ENCODE peak calls at places on chromosomes 16 and 17, in ten cellular contexts. R, X, O, P, J, U, V, W, D and A are unnamed samples. For H3K9me2, the result is how much of the 10 kb centered on the place peaks cover.

GRCh38 chr16:19776147-19776546 is 58.1 kb downstream of the IQCK start:
- DNase-seq in R (no peak), X (no peak), O (no peak), P (no peak), J (no peak), U (peak), V (no peak), W (no peak), D (no peak), A (no peak)

GRCh38 chr16:4544483-4544882 is 5.9 kb upstream of the CDIP1 start:
- DNase-seq in R (no peak), X (no peak), O (no peak), P (no peak), J (peak), U (no peak), V (no peak), W (no peak), D (no peak), A (no peak)

GRCh38 chr17:60598001-60598736 is 1.8 kb upstream of the PPM1D start:
- DNase-seq in R (no peak), X (no peak), O (no peak), P (no peak), J (no peak), U (no peak), V (no peak), W (no peak), D (no peak), A (no peak)

GRCh38 chr17:42804918-42805367 is 6.3 kb downstream of the CNTD1 start:
- DNase-seq in R (no peak), X (no peak), O (peak), P (no peak), J (no peak), U (no peak), V (no peak), W (no peak), D (no peak), A (peak)

GRCh38 chr17:1890758-1891450 is 61.1 kb downstream of the RPA1 start:
- DNase-seq in R (no peak), X (no peak), O (no peak), P (no peak), J (no peak), U (no peak), V (no peak), W (no peak), D (no peak), A (no peak)

GRCh38 chr17:40480501-40481003 is 20.9 kb downstream of the TNS4 start:
- DNase-seq in R (peak), X (no peak), O (no peak), P (peak), J (no peak), U (no peak), V (no peak), W (no peak), D (peak), A (peak)

GRCh38 chr17:29176500-29177351 is 3.5 kb downstream of the MYO18A start:
- DNase-seq in R (peak), X (peak), O (peak), P (peak), J (peak), U (peak), V (no peak), W (peak), D (peak), A (peak)

GRCh38 chr17:73492125-73492801 is 152.0 kb downstream of the SDK2 start:
- DNase-seq in R (no peak), X (no peak), O (no peak), P (no peak), J (no peak), U (no peak), V (no peak), W (no peak), D (no peak), A (no peak)

GRCh38 chr17:17877548-17878358 is 41.0 kb upstream of the SREBF1 start:
- DNase-seq in R (peak), X (peak), O (no peak), P (peak), J (no peak), U (no peak), V (no peak), W (peak), D (no peak), A (no peak)

GRCh38 chr17:42347198-42347597 is 41.0 kb downstream of the STAT3 start:
- DNase-seq in R (no peak), X (no peak), O (peak), P (peak), J (no peak), U (no peak), V (peak), W (peak), D (no peak), A (no peak)

GRCh38 chr16:47144559-47144877 is 773 bp upstream of the NETO2 start:
- DNase-seq in R (no peak), X (no peak), O (no peak), P (no peak), J (no peak), U (no peak), V (no peak), W (no peak), D (no peak), A (no peak)
- H2AFZ ChIP-seq in R (peak), X (peak), O (peak), P (peak), J (peak), U (peak), V (no peak), W (peak), D (no peak), A (peak)

GRCh38 chr16:67403976-67404555 is 10.8 kb upstream of the TPPP3 start:
- DNase-seq in R (no peak), X (no peak), O (no peak), P (no peak), J (no peak), U (no peak), V (no peak), W (no peak), D (no peak), A (no peak)

GRCh38 chr16:67404740-67405226 is 11.5 kb upstream of the TPPP3 start:
- DNase-seq in R (peak), X (no peak), O (peak), P (no peak), J (no peak), U (no peak), V (peak), W (no peak), D (no peak), A (peak)

GRCh38 chr16:67406111-67406593 is 10.1 kb downstream of the ZDHHC1 start:
- DNase-seq in R (no peak), X (no peak), O (no peak), P (peak), J (no peak), U (no peak), V (no peak), W (no peak), D (no peak), A (no peak)

GRCh38 chr16:67406628-67407027 is 9.6 kb downstream of the ZDHHC1 start:
- DNase-seq in R (no peak), X (no peak), O (no peak), P (peak), J (no peak), U (no peak), V (no peak), W (peak), D (no peak), A (peak)

GRCh38 chr16:67405336-67405735 is 10.9 kb downstream of the ZDHHC1 start:
- DNase-seq in R (no peak), X (no peak), O (no peak), P (no peak), J (no peak), U (no peak), V (no peak), W (no peak), D (no peak), A (no peak)
- H3K9me2 ChIP-seq in R (under half), X (under half), O (under half), P (under half), J (under half), U (under half), V (under half), W (under half), D (under half), A (under half)

GRCh38 chr16:87924937-87925670 is 11.2 kb downstream of the CA5A start:
- DNase-seq in R (no peak), X (no peak), O (peak), P (no peak), J (no peak), U (no peak), V (no peak), W (no peak), D (no peak), A (peak)

GRCh38 chr16:87927195-87927562 is 9.2 kb downstream of the CA5A start:
- DNase-seq in R (no peak), X (peak), O (no peak), P (no peak), J (no peak), U (no peak), V (no peak), W (no peak), D (no peak), A (no peak)

GRCh38 chr16:87929986-87930385 is 6.3 kb downstream of the CA5A start:
- DNase-seq in R (no peak), X (no peak), O (no peak), P (no peak), J (no peak), U (no peak), V (no peak), W (no peak), D (no peak), A (no peak)

GRCh38 chr16:87924041-87924851 is 12.1 kb downstream of the CA5A start:
- DNase-seq in R (no peak), X (no peak), O (no peak), P (no peak), J (peak), U (no peak), V (no peak), W (no peak), D (no peak), A (no peak)

GRCh38 chr16:87926246-87927194 is 9.8 kb downstream of the CA5A start:
- DNase-seq in R (no peak), X (no peak), O (no peak), P (no peak), J (no peak), U (no peak), V (no peak), W (no peak), D (no peak), A (no peak)
- H2AFZ ChIP-seq in R (no peak), X (no peak), O (no peak), P (no peak), J (no peak), U (no peak), V (no peak), W (no peak), D (no peak), A (no peak)

GRCh38 chr16:73390936-73391335 is 343.0 kb upstream of the ZFHX3 start:
- DNase-seq in R (no peak), X (no peak), O (no peak), P (peak), J (no peak), U (no peak), V (no peak), W (no peak), D (no peak), A (peak)
- H3K9me2 ChIP-seq in R (under half), X (under half), O (under half), P (under half), J (under half), U (under half), V (under half), W (under half), D (under half), A (under half)

GRCh38 chr17:77110006-77110374 is 30.8 kb upstream of the SEC14L1 start:
- DNase-seq in R (no peak), X (peak), O (peak), P (peak), J (peak), U (peak), V (no peak), W (no peak), D (peak), A (peak)
- H2AFZ ChIP-seq in R (no peak), X (no peak), O (no peak), P (peak), J (no peak), U (peak), V (no peak), W (peak), D (no peak), A (peak)

GRCh38 chr17:80718428-80718827 is 173.8 kb downstream of the RPTOR start:
- DNase-seq in R (no peak), X (no peak), O (no peak), P (no peak), J (no peak), U (no peak), V (no peak), W (no peak), D (no peak), A (no peak)
- H3K9me2 ChIP-seq in R (under half), X (under half), O (under half), P (under half), J (under half), U (under half), V (under half), W (under half), D (under half), A (under half)

GRCh38 chr16:27703545-27703944 is 153.6 kb downstream of the KATNIP start:
- DNase-seq in R (no peak), X (no peak), O (no peak), P (peak), J (no peak), U (peak), V (no peak), W (no peak), D (no peak), A (no peak)

GRCh38 chr16:27706803-27707685 is 157.1 kb downstream of the KATNIP start:
- DNase-seq in R (no peak), X (no peak), O (no peak), P (no peak), J (no peak), U (no peak), V (no peak), W (peak), D (no peak), A (no peak)

GRCh38 chr16:27704252-27704651 is 154.3 kb downstream of the KATNIP start:
- DNase-seq in R (no peak), X (no peak), O (no peak), P (no peak), J (no peak), U (no peak), V (no peak), W (no peak), D (no peak), A (no peak)

GRCh38 chr16:27708651-27709050 is 158.7 kb downstream of the KATNIP start:
- DNase-seq in R (no peak), X (no peak), O (no peak), P (no peak), J (no peak), U (no peak), V (no peak), W (no peak), D (no peak), A (no peak)

GRCh38 chr16:27706156-27706705 is 156.3 kb downstream of the KATNIP start:
- DNase-seq in R (no peak), X (no peak), O (no peak), P (no peak), J (no peak), U (no peak), V (no peak), W (no peak), D (no peak), A (no peak)
- H2AFZ ChIP-seq in R (no peak), X (no peak), O (no peak), P (no peak), J (no peak), U (no peak), V (no peak), W (no peak), D (no peak), A (no peak)

DNA sequence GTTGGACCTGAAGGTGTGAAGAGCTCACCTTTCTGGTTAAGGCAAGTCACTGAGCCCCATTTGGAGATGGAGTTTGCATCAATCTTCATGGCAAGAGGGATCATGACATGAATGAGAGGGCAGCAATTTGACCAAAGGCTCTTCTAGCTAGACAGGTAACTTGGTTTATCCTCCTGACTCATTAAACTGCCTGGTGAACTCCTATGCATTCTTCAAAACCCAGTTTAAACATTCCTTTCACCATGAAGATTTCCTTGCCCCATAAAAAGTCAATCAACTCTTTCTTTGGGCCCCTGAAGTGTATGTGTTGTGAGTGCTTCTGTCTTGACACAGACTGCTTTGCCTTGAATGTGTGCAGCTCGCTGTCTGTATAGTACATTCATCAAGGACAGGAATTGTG is 120.0 kb upstream of the FOXF1 start:
- DNase-seq in R (no peak), X (no peak), O (no peak), P (no peak), J (no peak), U (no peak), V (no peak), W (no peak), D (no peak), A (no peak)
- H3K9me2 ChIP-seq in R (under half), X (under half), O (under half), P (under half), J (under half), U (under half), V (under half), W (under half), D (under half), A (under half)

GRCh38 chr16:61194573-61194972 is 841.7 kb downstream of the CDH8 start:
- DNase-seq in R (no peak), X (no peak), O (no peak), P (no peak), J (no peak), U (peak), V (no peak), W (no peak), D (no peak), A (no peak)
- H2AFZ ChIP-seq in R (no peak), X (no peak), O (no peak), P (no peak), J (no peak), U (no peak), V (no peak), W (no peak), D (no peak), A (no peak)

GRCh38 chr17:66577041-66577440 is 257.9 kb upstream of the CACNG5 start:
- DNase-seq in R (no peak), X (no peak), O (no peak), P (no peak), J (no peak), U (no peak), V (no peak), W (no peak), D (no peak), A (no peak)

GRCh38 chr17:66574123-66574522 is 260.8 kb upstream of the CACNG5 start:
- DNase-seq in R (no peak), X (no peak), O (no peak), P (no peak), J (no peak), U (no peak), V (no peak), W (no peak), D (no peak), A (no peak)

GRCh38 chr17:66573078-66573477 is 261.8 kb upstream of the CACNG5 start:
- DNase-seq in R (no peak), X (no peak), O (no peak), P (no peak), J (no peak), U (no peak), V (no peak), W (no peak), D (no peak), A (no peak)

GRCh38 chr17:66578781-66579489 is 256.0 kb upstream of the CACNG5 start:
- DNase-seq in R (no peak), X (no peak), O (no peak), P (no peak), J (no peak), U (no peak), V (no peak), W (no peak), D (no peak), A (no peak)

GRCh38 chr17:66576473-66576872 is 258.4 kb upstream of the CACNG5 start:
- DNase-seq in R (no peak), X (no peak), O (no peak), P (no peak), J (no peak), U (no peak), V (no peak), W (no peak), D (no peak), A (no peak)
- H3K9me2 ChIP-seq in R (under half), X (under half), O (under half), P (under half), J (under half), U (under half), V (under half), W (under half), D (under half), A (under half)